ENCODE peak calls at places on chromosomes 7 and 10, in eight cellular contexts. U is RWPE1, R is tibial artery, C is AG04450, J is astrocyte of the spinal cord, M is spleen, V is Calu3, G is AG09309. F is an unnamed sample.
A peak's percentile ranks its signal among the peaks of the same experiment; 100 is the strongest.

GRCh38 chr10:112985701-112986510 is 35.9 kb downstream of the TCF7L2 start:
- DNase-seq in U (no peak), R (no peak), C (peak; percentile 21), J (peak; percentile 81), M (no peak), V (no peak), G (peak; percentile 59), F (no peak)

GRCh38 chr10:124993728-124994451 is 52.0 kb downstream of the ZRANB1 start:
- DNase-seq in U (no peak), R (peak; percentile 68), C (no peak), J (no peak), M (peak; percentile 69), V (no peak), G (no peak), F (no peak)

GRCh38 chr10:46236941-46237681 is 49.7 kb upstream of the ANTXRL start:
- DNase-seq in U (no peak), R (no peak), C (no peak), J (no peak), M (peak; percentile 58), V (no peak), G (no peak), F (no peak)

GRCh38 chr7:116172353-116172752 is 38.0 kb upstream of the TES start:
- DNase-seq in U (no peak), R (no peak), C (no peak), J (no peak), M (no peak), V (no peak), G (no peak), F (no peak)

GRCh38 chr10:82377608-82378007 is 502.6 kb downstream of the NRG3 start:
- DNase-seq in U (no peak), R (no peak), C (no peak), J (no peak), M (no peak), V (peak; percentile 21), G (no peak), F (peak; percentile 58)

GRCh38 chr7:37149019-37149814 is 299.4 kb downstream of the ELMO1 start:
- DNase-seq in U (no peak), R (no peak), C (no peak), J (no peak), M (no peak), V (no peak), G (no peak), F (no peak)

GRCh38 chr10:24866615-24867583 is 85.5 kb downstream of the PRTFDC1 start:
- DNase-seq in U (no peak), R (peak; percentile 77), C (no peak), J (peak; percentile 77), M (no peak), V (no peak), G (peak; percentile 21), F (no peak)

GRCh38 chr10:84659027-84659426 is 330.6 kb downstream of the CCSER2 start:
- DNase-seq in U (no peak), R (no peak), C (no peak), J (no peak), M (no peak), V (no peak), G (no peak), F (no peak)

GRCh38 chr7:14834456-14834855 is 68.1 kb downstream of the DGKB start:
- DNase-seq in U (no peak), R (no peak), C (no peak), J (peak; percentile 38), M (no peak), V (no peak), G (no peak), F (no peak)

GRCh38 chr10:101066146-101066889 is 4.5 kb downstream of the KAZALD1 start:
- DNase-seq in U (peak; percentile 89), R (peak; percentile 96), C (no peak), J (peak; percentile 38), M (peak; percentile 86), V (peak; percentile 78), G (no peak), F (peak; percentile 87)

GRCh38 chr7:46707973-46708372 is 786.9 kb upstream of the IGFBP3 start:
- DNase-seq in U (no peak), R (no peak), C (no peak), J (peak; percentile 70), M (no peak), V (no peak), G (no peak), F (no peak)

GRCh38 chr10:62661143-62661542 is 143.4 kb upstream of the ADO start:
- DNase-seq in U (peak; percentile 10), R (no peak), C (no peak), J (no peak), M (no peak), V (no peak), G (no peak), F (peak; percentile 12)

GRCh38 chr7:112112822-112113255 is 93.4 kb downstream of the DOCK4 start:
- DNase-seq in U (peak; percentile 6), R (no peak), C (peak; percentile 7), J (peak; percentile 54), M (no peak), V (no peak), G (peak; percentile 27), F (peak; percentile 68)

GRCh38 chr10:77963901-77964300 is 37.3 kb upstream of the DLG5 start:
- DNase-seq in U (no peak), R (no peak), C (no peak), J (no peak), M (no peak), V (no peak), G (no peak), F (no peak)

GRCh38 chr10:62317257-62317656 is 48.6 kb upstream of the RTKN2 start:
- DNase-seq in U (no peak), R (no peak), C (no peak), J (no peak), M (no peak), V (no peak), G (no peak), F (no peak)

GRCh38 chr7:24784292-24784691 is 27.0 kb upstream of the GSDME start:
- DNase-seq in U (no peak), R (no peak), C (no peak), J (no peak), M (no peak), V (no peak), G (no peak), F (no peak)

GRCh38 chr10:86630079-86630478 is 24.3 kb upstream of the OPN4 start:
- DNase-seq in U (no peak), R (no peak), C (no peak), J (no peak), M (no peak), V (no peak), G (no peak), F (no peak)

GRCh38 chr7:139708541-139708940 is 69.3 kb downstream of the HIPK2 start:
- DNase-seq in U (no peak), R (peak; percentile 38), C (no peak), J (no peak), M (no peak), V (no peak), G (no peak), F (no peak)

GRCh38 chr10:128042131-128042610 is 84.1 kb downstream of the MKI67 start:
- DNase-seq in U (no peak), R (no peak), C (no peak), J (no peak), M (peak; percentile 76), V (no peak), G (no peak), F (no peak)

GRCh38 chr10:119221201-119221600 is 13.8 kb downstream of the GRK5 start:
- DNase-seq in U (no peak), R (no peak), C (no peak), J (no peak), M (no peak), V (no peak), G (no peak), F (no peak)

GRCh38 chr7:127107601-127108007 is 145.1 kb downstream of the GRM8 start:
- DNase-seq in U (peak; percentile 41), R (no peak), C (peak; percentile 1), J (peak; percentile 43), M (no peak), V (peak; percentile 62), G (no peak), F (peak; percentile 81)

GRCh38 chr10:13717571-13717935 is 130.8 kb downstream of the PRPF18 start:
- DNase-seq in U (peak; percentile 64), R (no peak), C (no peak), J (no peak), M (no peak), V (no peak), G (no peak), F (no peak)
- TF ChIP-seq CTCF in U (no peak), R (no peak), C (no peak), J (no peak), M (no peak), V (no peak), G (no peak), F (no peak)

DNA sequence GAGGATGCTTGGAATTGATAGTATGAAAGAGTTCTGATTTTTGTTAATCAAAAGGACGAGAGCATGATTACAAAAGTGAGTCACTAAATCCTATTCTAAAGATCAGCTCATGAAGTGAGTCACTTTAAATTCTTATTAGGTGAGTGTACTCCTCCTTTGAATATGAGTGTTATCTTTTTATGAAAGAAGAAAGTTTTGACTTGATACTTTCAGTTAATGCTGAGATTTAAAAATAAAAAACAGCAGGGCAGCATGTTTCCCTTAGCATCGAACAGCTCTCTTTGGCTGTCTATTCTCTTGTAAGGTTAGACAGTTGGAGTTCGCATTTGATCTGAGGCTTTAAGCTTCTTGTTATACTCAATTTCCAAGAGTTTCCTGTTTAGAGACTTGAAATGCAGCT is 222.0 kb downstream of the TWIST1 start:
- DNase-seq in U (peak; percentile 66), R (no peak), C (peak; percentile 27), J (peak; percentile 81), M (no peak), V (no peak), G (peak; percentile 32), F (peak; percentile 60)
- TF ChIP-seq CTCF in U (no peak), R (no peak), C (no peak), J (no peak), M (no peak), V (no peak), G (no peak), F (no peak)

DNA sequence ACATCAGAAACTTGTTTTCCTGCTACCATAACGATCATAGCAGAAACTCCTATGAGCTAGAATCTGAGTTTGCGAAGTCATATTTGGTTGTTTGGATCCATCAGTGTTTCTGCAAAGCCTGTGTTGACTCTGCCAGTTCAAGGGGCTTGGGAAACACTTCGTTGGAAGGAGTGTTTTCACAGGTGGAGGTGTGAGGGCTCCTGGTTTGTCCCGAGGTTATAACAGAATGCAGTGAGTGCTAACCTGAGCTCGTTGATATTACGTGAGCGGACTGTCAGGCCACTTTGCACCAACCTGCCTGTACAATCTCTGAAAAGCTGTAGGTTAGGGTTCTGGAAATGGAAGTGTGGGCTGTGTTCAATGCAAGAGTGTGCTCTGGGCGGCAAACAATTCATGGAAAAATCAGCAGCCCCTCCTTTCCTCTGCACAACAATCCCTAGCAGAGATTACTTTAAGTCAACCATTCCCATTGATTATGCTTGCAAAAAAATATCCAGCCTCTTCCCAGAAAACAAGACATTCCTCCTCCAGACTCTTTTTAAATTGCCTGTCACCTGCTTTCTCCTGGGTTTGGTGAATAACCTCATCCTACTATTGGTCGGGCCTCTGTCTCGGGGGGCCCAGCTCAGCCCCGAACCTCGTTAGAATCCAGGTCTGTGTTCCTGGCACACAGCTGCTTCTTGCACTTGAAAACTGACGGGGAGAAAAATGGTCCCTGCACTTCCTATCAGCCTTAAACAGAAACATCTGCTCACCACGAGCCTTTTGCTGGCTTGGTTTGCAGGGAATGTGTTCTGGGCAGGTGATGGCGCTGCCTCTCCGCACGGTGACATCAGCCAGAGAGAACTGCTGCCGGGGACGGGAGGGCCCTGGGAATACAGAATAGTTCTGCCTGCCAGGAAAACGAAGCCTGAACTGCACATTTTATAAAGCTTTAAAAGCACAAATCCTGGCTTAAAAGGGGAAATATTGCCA is 622.2 kb downstream of the TYW1 start:
- DNase-seq in U (no peak), R (no peak), C (no peak), J (no peak), M (no peak), V (no peak), G (no peak), F (no peak)
- TF ChIP-seq CTCF in U (no peak), R (no peak), C (no peak), J (no peak), M (no peak), V (no peak), G (no peak), F (no peak)

GRCh38 chr7:32140540-32140939 is 70.3 kb upstream of the PDE1C start:
- DNase-seq in U (no peak), R (no peak), C (no peak), J (no peak), M (no peak), V (no peak), G (no peak), F (no peak)
- TF ChIP-seq CTCF in U (no peak), R (no peak), C (no peak), J (no peak), M (no peak), V (no peak), G (no peak), F (no peak)

F was measured in MCF 10A.